ENCODE peak calls at places on chromosome 16, in six cellular contexts. M is H1, G is upper lobe of right lung, U is lung, Z is tibial nerve, D is endodermal cell. J is an unnamed sample.

GRCh38 chr16:21167360-21167759 is 8.9 kb downstream of the LDAF1 start:
- DNase-seq in Z (no peak), M (no peak), G (no peak), U (no peak), D (no peak), J (no peak)

GRCh38 chr16:84751947-84752346 is 52.1 kb downstream of the USP10 start:
- DNase-seq in U (no peak), D (no peak), M (peak; percentile 7), G (no peak), Z (no peak), J (no peak)

GRCh38 chr16:89925596-89926079 is 2.5 kb downstream of the TUBB3 start:
- DNase-seq in Z (no peak), D (no peak), M (no peak), U (no peak), G (no peak), J (peak; percentile 77)

GRCh38 chr16:72050769-72051464 is 3.4 kb upstream of the HP start:
- DNase-seq in D (no peak), M (no peak), Z (peak; percentile 26), G (no peak), U (peak; percentile 38), J (no peak)

GRCh38 chr16:20300312-20301097 is 26.8 kb downstream of the GP2 start:
- DNase-seq in Z (no peak), G (no peak), D (peak; percentile 89), U (peak; percentile 46), M (peak; percentile 72), J (peak; percentile 72)

GRCh38 chr16:75262104-75262799 is 10.8 kb upstream of the BCAR1 start:
- DNase-seq in G (no peak), Z (no peak), D (peak; percentile 45), M (no peak), U (no peak), J (peak; percentile 71)

GRCh38 chr16:68605746-68606145 is 39.4 kb upstream of the CDH3 start:
- DNase-seq in U (no peak), Z (no peak), G (no peak), M (no peak), D (peak; percentile 58), J (no peak)

GRCh38 chr16:82059983-82060421 is 24.9 kb downstream of the HSD17B2 start:
- DNase-seq in Z (no peak), U (no peak), D (no peak), M (no peak), G (no peak), J (no peak)

GRCh38 chr16:70512456-70512855 is 10.9 kb downstream of the COG4 start:
- DNase-seq in M (no peak), Z (no peak), U (no peak), D (no peak), G (no peak), J (no peak)

GRCh38 chr16:89744813-89745212 is 23.5 kb downstream of the ZNF276 start:
- DNase-seq in M (no peak), G (no peak), Z (no peak), D (no peak), U (no peak), J (no peak)

GRCh38 chr16:31334934-31335333 is 20.0 kb upstream of the ITGAX start:
- DNase-seq in Z (no peak), U (no peak), G (no peak), M (no peak), D (no peak), J (no peak)

GRCh38 chr16:73710526-73710925 is 586.1 kb upstream of the PSMD7 start:
- DNase-seq in D (no peak), M (no peak), U (no peak), Z (no peak), G (no peak), J (no peak)

GRCh38 chr16:58187657-58188430 is 10.1 kb downstream of the CSNK2A2 start:
- DNase-seq in D (no peak), Z (no peak), U (no peak), M (no peak), G (no peak), J (no peak)
- H3K36me3 ChIP-seq in D (peaks cover 95% of the 10 kb centered on the region), Z (no peaks in the 10 kb centered on the region), U (peaks cover 47% of the 10 kb centered on the region), M (peaks cover 53% of the 10 kb centered on the region), G (peaks cover 88% of the 10 kb centered on the region), J (peaks cover 36% of the 10 kb centered on the region)

DNA sequence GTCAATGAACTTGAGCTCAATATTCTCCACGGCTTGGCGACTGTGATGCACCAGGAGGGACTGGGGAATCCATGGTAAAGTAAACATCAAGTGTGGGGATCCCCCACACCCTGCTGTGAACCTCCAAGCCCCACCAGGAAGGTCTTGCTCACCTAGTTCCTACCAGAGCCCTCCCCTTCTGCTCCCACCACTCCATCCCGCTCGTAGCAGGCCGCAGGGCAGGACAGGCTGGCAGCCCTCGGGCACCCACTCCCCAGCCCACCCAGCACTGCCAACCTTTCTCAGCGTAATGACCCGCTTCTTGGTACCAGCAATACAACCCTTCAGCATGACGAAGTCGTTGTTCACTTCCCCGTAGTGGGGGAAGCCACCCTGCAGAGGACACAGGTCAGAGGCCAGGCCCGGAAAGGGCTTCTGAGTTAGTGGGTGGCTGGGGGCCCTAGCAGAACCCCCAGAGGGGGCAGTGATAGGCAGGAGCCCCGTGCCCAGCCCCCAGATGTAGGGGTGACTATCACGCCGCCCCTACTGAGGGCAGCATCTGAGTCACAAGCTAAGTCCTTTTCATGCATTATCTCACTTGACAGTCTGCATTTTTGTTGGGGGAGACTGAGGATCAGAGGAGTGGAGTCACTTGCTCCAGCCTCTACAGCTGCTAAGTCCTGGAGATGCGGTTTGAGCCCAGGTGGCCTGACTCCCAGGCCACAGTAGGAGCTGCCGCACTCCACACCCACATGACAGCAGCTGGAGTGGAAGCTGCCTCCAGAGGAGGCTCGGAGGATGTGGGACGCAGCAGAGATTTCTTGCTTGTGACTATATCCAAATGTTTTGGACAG is 2.8 kb upstream of the MSRB1 start:
- DNase-seq in D (peak; percentile 34), G (no peak), Z (no peak), U (no peak), M (no peak), J (no peak)
- H3K4me3 ChIP-seq in D (no peak overlapping the region), G (no peak overlapping the region), Z (no peak overlapping the region), U (no peak overlapping the region), M (no peak overlapping the region), J (no peak overlapping the region)

GRCh38 chr16:23549938-23550337 is 7.2 kb downstream of the EARS2 start:
- DNase-seq in Z (no peak), D (no peak), M (no peak), U (no peak), G (no peak), J (no peak)

GRCh38 chr16:23554536-23554935 is 2.6 kb downstream of the EARS2 start:
- DNase-seq in U (no peak), G (no peak), Z (no peak), M (no peak), D (no peak), J (no peak)

GRCh38 chr16:23556881-23557778 is at the start of the genes EARS2 and UBFD1:
- DNase-seq in M (peak; percentile 100), D (peak; percentile 100), U (peak; percentile 98), Z (peak; percentile 96), G (peak; percentile 99), J (peak; percentile 98)

GRCh38 chr16:23546778-23547177 is 10.4 kb downstream of the EARS2 start:
- DNase-seq in M (no peak), D (no peak), U (no peak), G (no peak), Z (no peak), J (no peak)

DNA sequence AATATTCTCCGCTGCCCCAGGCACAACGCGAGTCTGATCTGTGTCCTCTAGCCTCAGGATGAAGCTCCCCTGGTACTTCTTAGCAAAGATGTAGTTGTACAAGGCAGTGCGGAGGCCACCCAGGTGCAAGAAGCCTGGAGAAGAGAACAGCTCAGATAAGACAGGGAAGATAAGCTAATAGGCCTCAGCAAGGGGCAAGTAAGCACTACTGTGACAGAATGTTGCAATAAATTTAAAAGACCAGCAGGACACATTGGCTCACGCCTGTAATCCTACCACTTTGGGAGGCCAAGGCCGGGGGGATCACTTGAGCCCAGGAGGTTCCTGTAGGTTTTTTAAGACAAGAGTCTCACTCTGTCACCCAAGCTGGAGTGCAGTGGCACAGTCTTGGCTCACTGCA is 5.0 kb downstream of the EARS2 start:
- DNase-seq in U (no peak), G (no peak), M (no peak), D (peak; percentile 50), Z (no peak), J (no peak)
- H3K36me3 ChIP-seq in U (peaks cover 11% of the 10 kb centered on the region), G (peaks cover 59% of the 10 kb centered on the region), M (peaks cover 37% of the 10 kb centered on the region), D (peaks cover 43% of the 10 kb centered on the region), Z (no peaks in the 10 kb centered on the region), J (peaks cover 26% of the 10 kb centered on the region)

GRCh38 chr16:57190136-57190535 is 4.0 kb downstream of the RSPRY1 start:
- DNase-seq in U (no peak), G (no peak), Z (no peak), M (no peak), D (no peak), J (no peak)

GRCh38 chr16:57191056-57191536 is 5.0 kb downstream of the RSPRY1 start:
- DNase-seq in Z (no peak), M (no peak), D (no peak), U (no peak), G (no peak), J (no peak)

GRCh38 chr16:57192146-57192545 is 6.0 kb downstream of the RSPRY1 start:
- DNase-seq in U (no peak), G (no peak), Z (no peak), M (no peak), D (no peak), J (no peak)

GRCh38 chr16:57194512-57194911 is 8.4 kb downstream of the RSPRY1 start:
- DNase-seq in D (no peak), Z (no peak), M (no peak), G (no peak), U (no peak), J (no peak)

GRCh38 chr16:57192720-57193486 is 6.8 kb downstream of the RSPRY1 start:
- DNase-seq in D (no peak), Z (no peak), G (no peak), U (no peak), M (no peak), J (no peak)
- H3K4me3 ChIP-seq in D (no peak overlapping the region), Z (no peak overlapping the region), G (no peak overlapping the region), U (no peak overlapping the region), M (no peak overlapping the region), J (no peak overlapping the region)

DNA sequence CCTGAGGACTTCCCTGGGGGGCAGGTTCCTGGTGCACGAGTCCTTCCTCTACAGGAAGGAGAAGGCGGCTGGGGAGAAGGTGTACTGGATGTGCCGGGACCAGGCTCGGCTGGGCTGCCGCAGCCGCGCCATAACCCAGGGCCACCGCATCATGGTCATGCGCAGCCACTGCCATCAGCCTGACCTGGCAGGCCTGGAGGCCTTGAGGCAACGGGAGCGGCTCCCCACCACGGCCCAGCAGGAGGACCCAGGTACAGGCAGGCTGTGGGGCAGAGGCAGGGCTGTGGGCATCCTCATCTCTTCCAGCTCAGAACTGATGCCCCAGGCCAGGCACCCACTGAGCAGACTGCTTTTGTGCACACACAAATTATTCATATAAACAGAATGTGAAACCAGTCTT is 25.9 kb upstream of the KREMEN2 start:
- DNase-seq in G (no peak), Z (no peak), D (no peak), M (no peak), U (no peak), J (peak; percentile 35)
- H3K36me3 ChIP-seq in G (peaks cover 86% of the 10 kb centered on the region), Z (peaks cover 4% of the 10 kb centered on the region), D (peaks cover 29% of the 10 kb centered on the region), M (peaks cover 4% of the 10 kb centered on the region), U (peaks cover 30% of the 10 kb centered on the region), J (peaks cover 2% of the 10 kb centered on the region)

GRCh38 chr16:66740533-66740932 is 10.9 kb downstream of the DYNC1LI2 start:
- DNase-seq in Z (no peak), M (no peak), D (no peak), U (no peak), G (no peak), J (no peak)
- H3K4me3 ChIP-seq in Z (no peak overlapping the region), M (no peak overlapping the region), D (no peak overlapping the region), U (no peak overlapping the region), G (no peak overlapping the region), J (no peak overlapping the region)

GRCh38 chr16:55494994-55495421 is 13.9 kb upstream of the LPCAT2 start:
- DNase-seq in Z (peak; percentile 81), G (no peak), D (peak; percentile 42), M (no peak), U (peak; percentile 43), J (peak; percentile 66)
- H3K36me3 ChIP-seq in Z (no peaks in the 10 kb centered on the region), G (peaks cover 27% of the 10 kb centered on the region), D (no peaks in the 10 kb centered on the region), M (no peaks in the 10 kb centered on the region), U (no peaks in the 10 kb centered on the region), J (no peaks in the 10 kb centered on the region)